ENCODE peak calls at places on chromosomes 11 and 22, in seven cellular contexts. R is spleen, M is RWPE1, Z is ovary, A is GM23248, K is left ventricle myocardium inferior, I is HCT116. Y is an unnamed sample.

GRCh38 chr11:68870470-68870869 is 28.8 kb upstream of the CPT1A start:
- DNase-seq in A (peak), Z (no peak), I (no peak), K (no peak), R (peak), M (no peak), Y (no peak)

GRCh38 chr11:940496-941135 is 14.9 kb downstream of the AP2A2 start:
- DNase-seq in Z (no peak), R (no peak), K (no peak), M (no peak), A (no peak), I (no peak), Y (no peak)

GRCh38 chr11:23932485-23932898 is 564.4 kb upstream of the LUZP2 start:
- DNase-seq in K (no peak), Z (no peak), R (no peak), M (no peak), A (peak), I (no peak), Y (no peak)

GRCh38 chr11:95795627-95796308 is 5.5 kb downstream of the CEP57 start:
- DNase-seq in M (no peak), R (no peak), I (no peak), A (no peak), K (no peak), Z (no peak), Y (no peak)

GRCh38 chr22:37260939-37261338 is 16.9 kb upstream of the RAC2 start:
- DNase-seq in M (peak), R (peak), A (peak), Z (peak), K (peak), I (peak), Y (peak)

GRCh38 chr11:8652140-8652539 is 30.3 kb downstream of the TRIM66 start:
- DNase-seq in A (peak), R (no peak), Z (no peak), M (peak), I (no peak), K (no peak), Y (no peak)

GRCh38 chr22:50260801-50261614 is 475 bp downstream of the MAPK12 start:
- DNase-seq in R (no peak), M (no peak), K (no peak), I (no peak), A (peak), Z (no peak), Y (no peak)

GRCh38 chr11:68773521-68774187 is 22.3 kb upstream of the TESMIN start:
- DNase-seq in M (no peak), Z (no peak), I (no peak), K (no peak), A (no peak), R (no peak), Y (no peak)

GRCh38 chr11:45657496-45658260 is 7.7 kb downstream of the CHST1 start:
- DNase-seq in M (no peak), I (no peak), A (no peak), K (no peak), Z (no peak), R (no peak), Y (no peak)

GRCh38 chr22:17097701-17098100 is 12.9 kb downstream of the IL17RA start:
- DNase-seq in I (no peak), K (no peak), M (no peak), Z (no peak), A (no peak), R (peak), Y (no peak)
- H3K27ac ChIP-seq in I (no peak), K (peak), M (no peak), Z (no peak), A (no peak), R (peak), Y (peak)

DNA sequence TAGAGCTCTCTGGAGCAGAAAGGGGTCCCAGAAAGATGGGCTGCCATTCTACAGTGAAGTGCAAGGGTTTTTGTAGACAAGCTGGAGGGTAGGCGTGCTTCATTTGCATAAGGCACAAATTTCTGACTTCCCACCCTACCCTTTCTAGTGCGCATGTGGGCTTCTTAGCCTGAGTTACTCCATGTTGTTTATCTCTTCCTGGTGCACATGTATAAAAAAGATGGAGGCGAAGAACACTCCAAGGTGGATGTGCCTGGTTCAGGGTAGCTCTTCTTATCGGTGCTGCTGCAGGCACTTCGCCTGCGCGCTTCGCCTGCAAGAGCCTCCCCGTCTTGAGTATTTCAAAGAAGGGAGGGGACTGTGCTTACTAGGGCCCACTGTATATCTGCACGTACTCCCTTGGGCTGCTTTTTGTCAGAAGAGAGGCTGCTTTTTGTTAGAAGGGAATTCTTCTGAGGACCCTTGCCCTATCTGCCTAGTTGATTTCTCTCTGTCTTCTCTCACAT is 1047.3 kb upstream of the CNTN5 start:
- DNase-seq in R (no peak), I (no peak), M (no peak), A (no peak), Z (no peak), K (no peak), Y (no peak)
- H3K27ac ChIP-seq in R (no peak), I (no peak), M (no peak), A (no peak), Z (no peak), K (no peak), Y (no peak)

GRCh38 chr22:45230026-45230845 is 10.5 kb downstream of the KIAA0930 start:
- DNase-seq in I (no peak), A (no peak), K (no peak), Z (no peak), R (no peak), M (no peak), Y (no peak)
- H3K27ac ChIP-seq in I (no peak), A (no peak), K (no peak), Z (no peak), R (peak), M (peak), Y (no peak)

GRCh38 chr11:129023968-129024676 is 81.5 kb upstream of the TP53AIP1 start:
- DNase-seq in Z (no peak), M (peak), A (no peak), R (no peak), K (no peak), I (peak), Y (peak)
- H3K27ac ChIP-seq in Z (no peak), M (no peak), A (no peak), R (no peak), K (no peak), I (peak), Y (no peak)

GRCh38 chr22:35526333-35526979 is 14.2 kb upstream of the RASD2 start:
- DNase-seq in A (no peak), K (no peak), I (no peak), M (no peak), Z (no peak), R (no peak), Y (no peak)

GRCh38 chr22:35523167-35523928 is 17.3 kb upstream of the RASD2 start:
- DNase-seq in K (no peak), Z (no peak), A (no peak), R (no peak), I (no peak), M (no peak), Y (no peak)

GRCh38 chr22:35522571-35523149 is 18.0 kb upstream of the RASD2 start:
- DNase-seq in M (no peak), A (no peak), K (no peak), Z (no peak), R (no peak), I (no peak), Y (no peak)

GRCh38 chr22:35524966-35525686 is 15.5 kb upstream of the RASD2 start:
- DNase-seq in R (no peak), K (peak), Z (no peak), A (peak), M (no peak), I (no peak), Y (no peak)

DNA sequence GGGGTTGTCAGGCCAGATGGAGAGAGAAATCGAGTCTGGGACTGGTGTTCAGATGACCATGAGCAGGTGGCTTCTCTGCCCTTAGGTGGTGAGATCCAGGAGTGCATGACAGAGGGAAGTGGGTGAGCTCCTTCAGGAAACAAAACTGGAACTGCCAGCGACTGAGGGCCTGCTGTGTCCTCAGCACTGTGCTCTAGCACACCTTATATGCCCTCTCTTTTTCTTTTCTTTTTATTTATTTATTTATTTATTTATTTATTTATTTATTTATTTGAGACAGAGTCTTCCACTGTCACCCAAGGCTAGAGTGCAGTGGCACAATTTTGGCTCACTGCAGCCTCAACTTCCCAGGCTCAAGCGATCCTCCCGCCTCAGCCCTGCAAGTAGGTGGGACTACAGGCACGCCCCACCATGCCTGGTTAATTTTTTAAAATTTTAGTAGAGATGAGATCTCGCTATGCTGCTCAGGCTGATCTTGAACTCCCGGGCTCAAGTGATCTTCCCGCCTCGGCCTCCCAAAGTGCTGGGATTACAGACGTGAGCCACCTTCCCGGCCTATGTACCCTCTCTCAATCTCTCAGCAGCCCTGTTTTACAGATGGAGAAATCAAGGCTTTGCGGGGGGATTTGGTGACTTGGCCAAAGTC is 14.8 kb upstream of the RASD2 start:
- DNase-seq in Z (no peak), K (no peak), R (no peak), I (no peak), A (no peak), M (no peak), Y (no peak)
- H3K27ac ChIP-seq in Z (no peak), K (peak), R (no peak), I (no peak), A (no peak), M (no peak), Y (no peak)

DNA sequence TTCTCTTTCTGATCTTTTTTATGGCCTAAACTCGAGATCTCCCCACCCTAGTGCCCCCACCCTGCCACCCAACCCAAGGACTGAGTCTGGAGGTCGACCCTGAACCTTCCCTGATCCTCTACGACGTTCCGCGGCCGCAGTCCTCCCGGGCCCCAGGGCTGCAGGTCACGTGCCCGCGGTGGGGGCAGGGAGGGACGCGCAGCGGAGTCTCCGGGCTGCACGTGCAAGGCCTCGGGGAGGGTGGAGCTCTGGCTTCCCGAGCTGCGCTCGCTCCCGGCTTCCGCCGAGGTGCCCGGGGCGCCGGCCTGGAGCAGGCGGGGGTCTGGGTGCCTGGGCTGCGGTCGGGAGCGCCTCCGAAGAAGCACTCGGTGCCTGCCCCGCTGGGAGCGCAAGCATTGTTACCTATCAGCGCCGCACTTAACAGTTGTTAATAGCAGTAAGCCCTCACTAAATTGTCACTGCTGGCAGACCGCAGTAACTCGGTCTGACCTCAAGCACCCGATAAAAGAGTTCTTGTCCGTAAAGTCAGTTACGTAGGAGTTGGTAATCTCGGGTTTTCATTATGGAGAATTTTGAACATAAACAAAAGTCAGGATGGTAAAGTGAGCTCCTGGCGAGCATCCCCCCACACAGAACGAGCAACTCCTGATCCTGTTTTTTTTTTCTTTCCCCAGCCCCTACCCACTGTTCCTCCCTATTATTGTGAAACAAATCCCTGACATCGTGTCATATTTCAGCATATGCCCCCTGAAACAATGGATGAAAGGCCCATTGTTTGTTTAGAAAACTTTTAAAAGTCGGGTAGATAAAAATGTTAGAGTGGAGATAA is 69.7 kb upstream of the EP300 start:
- DNase-seq in M (peak), R (peak), K (peak), A (peak), Z (peak), I (peak), Y (peak)
- H3K27ac ChIP-seq in M (peak), R (peak), K (peak), A (peak), Z (peak), I (peak), Y (peak)

GRCh38 chr11:72398058-72398758 is 36.1 kb downstream of the CLPB start:
- DNase-seq in R (no peak), A (no peak), K (no peak), Z (no peak), I (peak), M (no peak), Y (no peak)
- H3K27ac ChIP-seq in R (no peak), A (no peak), K (no peak), Z (no peak), I (no peak), M (no peak), Y (no peak)

Y was measured in naive thymus-derived CD4-positive, alpha-beta T cell.